ENCODE peak calls at places on chromosomes 13 and 19, in nine cellular contexts. Z is NCI-H1092, B is GM12892, I is mucosa of descending colon, L is AG10803, D is NCI-H1417, G is posterior cingulate gyrus, H is D341Med, O is transverse colon. R is an unnamed sample.

GRCh38 chr19:43784251-43784980 is 3.6 kb upstream of the KCNN4 start:
- DNase-seq in Z (no peak), B (peak; percentile 38), I (no peak), L (peak; percentile 75), D (peak; percentile 5), G (no peak), H (no peak), O (peak; percentile 79), R (no peak)

GRCh38 chr19:51107406-51108065 is 673 bp downstream of the CTU1 start:
- DNase-seq in Z (no peak), B (no peak), I (no peak), L (peak; percentile 21), D (no peak), G (no peak), H (no peak), O (no peak), R (peak; percentile 68)

GRCh38 chr13:97067342-97067895 is 73.1 kb upstream of the OXGR1 start:
- DNase-seq in Z (no peak), B (no peak), I (no peak), L (peak; percentile 15), D (no peak), G (no peak), H (no peak), O (no peak), R (no peak)

GRCh38 chr19:40744554-40745401 is 5.5 kb downstream of the ACTMAP start:
- DNase-seq in Z (no peak), B (no peak), I (no peak), L (peak; percentile 5), D (no peak), G (no peak), H (no peak), O (no peak), R (peak; percentile 34)

GRCh38 chr13:82963466-82963865 is 918.8 kb downstream of the SLITRK1 start:
- DNase-seq in Z (no peak), B (no peak), I (no peak), L (no peak), D (no peak), G (no peak), H (no peak), O (no peak), R (no peak)

GRCh38 chr19:1410136-1410786 is 2.9 kb downstream of the DAZAP1 start:
- DNase-seq in Z (no peak), B (no peak), I (no peak), L (peak; percentile 24), D (no peak), G (peak; percentile 80), H (no peak), O (no peak), R (no peak)

GRCh38 chr13:110308377-110309158 is 1.5 kb downstream of the COL4A2 start:
- DNase-seq in Z (no peak), B (no peak), I (peak; percentile 54), L (peak; percentile 67), D (peak; percentile 72), G (no peak), H (no peak), O (no peak), R (peak; percentile 84)

GRCh38 chr19:18612772-18613588 is at the start of gene TMEM59L:
- DNase-seq in Z (no peak), B (no peak), I (no peak), L (no peak), D (peak; percentile 55), G (peak; percentile 96), H (peak; percentile 88), O (no peak), R (peak; percentile 77)

GRCh38 chr19:35135389-35135909 is 590 bp upstream of the LGI4 start:
- DNase-seq in Z (no peak), B (peak; percentile 95), I (peak; percentile 91), L (peak; percentile 51), D (peak; percentile 65), G (peak; percentile 95), H (peak; percentile 89), O (peak; percentile 88), R (peak; percentile 88)

GRCh38 chr13:106905380-106906259 is 337.7 kb upstream of the ARGLU1 start:
- DNase-seq in Z (no peak), B (no peak), I (no peak), L (no peak), D (no peak), G (no peak), H (no peak), O (no peak), R (no peak)

GRCh38 chr19:1905863-1906375 is 720 bp downstream of the ADAT3 start:
- DNase-seq in Z (no peak), B (no peak), I (no peak), L (no peak), D (no peak), G (no peak), H (no peak), O (no peak), R (no peak)

GRCh38 chr19:956747-957451 is 27.2 kb upstream of the WDR18 start:
- DNase-seq in Z (no peak), B (no peak), I (no peak), L (peak; percentile 67), D (peak; percentile 62), G (no peak), H (no peak), O (no peak), R (peak; percentile 91)

GRCh38 chr19:19822148-19822429 is 539 bp upstream of the ZNF506 start:
- DNase-seq in Z (no peak), B (no peak), I (peak; percentile 19), L (peak; percentile 0), D (no peak), G (peak; percentile 69), H (no peak), O (peak; percentile 10), R (no peak)

GRCh38 chr13:28494537-28494860 is 429 bp downstream of the FLT1 start:
- DNase-seq in Z (no peak), B (no peak), I (no peak), L (no peak), D (no peak), G (no peak), H (no peak), O (no peak), R (peak; percentile 65)

GRCh38 chr19:49570997-49571676 is 9.2 kb downstream of the NOSIP start:
- DNase-seq in Z (no peak), B (no peak), I (peak; percentile 83), L (no peak), D (no peak), G (no peak), H (peak; percentile 68), O (peak; percentile 68), R (peak; percentile 67)

GRCh38 chr19:55546822-55547614 is 1.7 kb upstream of the SBK3 start:
- DNase-seq in Z (no peak), B (no peak), I (peak; percentile 49), L (peak; percentile 67), D (peak; percentile 14), G (peak; percentile 77), H (no peak), O (peak; percentile 55), R (peak; percentile 42)

GRCh38 chr13:30862707-30863106 is 43.4 kb upstream of the MEDAG start:
- DNase-seq in Z (no peak), B (no peak), I (no peak), L (no peak), D (peak; percentile 5), G (no peak), H (no peak), O (peak; percentile 28), R (peak; percentile 18)

GRCh38 chr19:11279505-11280236 is 16.3 kb upstream of the TSPAN16 start:
- DNase-seq in Z (no peak), B (no peak), I (no peak), L (peak; percentile 16), D (peak; percentile 27), G (no peak), H (no peak), O (no peak), R (no peak)

GRCh38 chr19:1210227-1210538 is 4.6 kb downstream of the STK11 start:
- DNase-seq in Z (no peak), B (no peak), I (no peak), L (no peak), D (no peak), G (peak; percentile 91), H (no peak), O (no peak), R (no peak)

R was measured in neural progenitor cell.